ENCODE peak calls at places on chromosomes 5 and 9, in six cellular contexts. T is A549, L is stomach, K is uterus, B is NB4, W is IMR-90. H is an unnamed sample.

GRCh38 chr5:111691914-111692313 is 65.1 kb downstream of the NREP start:
- DNase-seq in K (no peak), B (no peak), L (no peak), T (no peak), W (no peak), H (no peak)

GRCh38 chr9:8241201-8241600 is 441.6 kb upstream of the DMAC1 start:
- DNase-seq in L (no peak), B (peak; percentile 11), T (no peak), W (no peak), K (no peak), H (no peak)

GRCh38 chr9:96449522-96449843 is 486 bp upstream of the HABP4 start:
- DNase-seq in T (no peak), W (no peak), L (no peak), B (no peak), K (no peak), H (no peak)

GRCh38 chr5:95761771-95762680 is 30.9 kb downstream of the RHOBTB3 start:
- DNase-seq in L (no peak), T (no peak), B (no peak), W (peak; percentile 94), K (no peak), H (no peak)

GRCh38 chr5:88290801-88291200 is 22.2 kb upstream of the TMEM161B start:
- DNase-seq in L (no peak), W (peak; percentile 72), T (no peak), K (no peak), B (no peak), H (no peak)

GRCh38 chr9:95091971-95092320 is 225.6 kb downstream of the FANCC start:
- DNase-seq in K (no peak), W (peak; percentile 44), B (peak; percentile 24), T (no peak), L (no peak), H (no peak)

GRCh38 chr5:79561525-79561893 is 47.6 kb upstream of the HOMER1 start:
- DNase-seq in B (no peak), L (no peak), K (no peak), T (no peak), W (no peak), H (no peak)

GRCh38 chr9:93253633-93254032 is 69.7 kb downstream of the WNK2 start:
- DNase-seq in B (no peak), L (no peak), K (no peak), W (no peak), T (no peak), H (no peak)

GRCh38 chr9:107999890-108000289 is 510.3 kb upstream of the KLF4 start:
- DNase-seq in K (no peak), T (no peak), B (no peak), L (no peak), W (no peak), H (no peak)

GRCh38 chr9:137114613-137115393 is at the start of gene DPP7:
- DNase-seq in K (no peak), T (peak; percentile 76), W (peak; percentile 16), B (peak; percentile 69), L (peak; percentile 76), H (peak; percentile 67)
- TF ChIP-seq POLR2A in K (peak; percentile 25), T (peak; percentile 65), W (no peak), B (peak; percentile 26), L (no peak), H (peak; percentile 52)

DNA sequence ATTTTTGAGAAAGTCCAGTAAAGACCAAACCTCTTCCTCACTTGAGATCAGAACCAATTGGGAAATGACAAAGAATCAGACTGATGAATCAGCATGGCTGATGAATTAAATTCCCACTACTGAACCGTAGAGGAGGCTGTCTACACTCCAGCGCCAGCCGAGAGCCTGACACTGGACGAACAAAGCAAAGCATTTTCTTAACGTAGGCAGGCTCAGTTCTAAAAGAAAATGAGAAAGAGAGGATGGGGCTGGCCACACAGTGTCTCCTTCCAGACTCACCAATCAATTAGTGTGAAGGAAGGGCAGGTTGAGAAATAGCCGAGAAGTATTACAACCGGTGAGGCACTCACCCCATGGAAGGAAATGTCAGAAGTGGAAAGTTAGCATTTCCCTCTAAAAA is 49.4 kb downstream of the ITGA1 start:
- DNase-seq in K (peak; percentile 46), T (no peak), W (peak; percentile 73), L (no peak), B (no peak), H (no peak)
- TF ChIP-seq CTCF in K (peak; percentile 12), T (no peak), W (peak; percentile 34), L (no peak), B (no peak), H (no peak)

DNA sequence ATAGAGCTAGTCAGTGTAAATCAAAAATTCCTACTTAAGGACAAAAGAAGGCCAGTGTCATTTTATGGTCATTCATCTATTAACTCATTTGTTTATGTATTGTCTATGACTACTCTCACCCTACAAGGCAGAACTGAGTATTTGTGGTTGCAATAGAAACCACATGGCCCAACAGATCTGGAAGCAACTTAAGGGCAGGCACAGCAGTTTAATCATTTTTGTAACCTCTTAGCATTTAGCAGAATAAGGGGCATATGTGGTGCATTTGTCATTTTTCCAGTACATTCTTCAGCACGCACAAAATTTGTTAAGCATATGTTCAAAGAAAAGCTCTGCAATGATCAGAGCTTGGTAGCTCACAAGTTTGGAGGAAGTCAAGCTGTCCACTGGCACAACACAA is 1.1 kb downstream of the FKBP15 start:
- DNase-seq in K (no peak), B (peak; percentile 63), W (peak; percentile 84), L (no peak), T (no peak), H (no peak)
- TF ChIP-seq POLR2A in K (no peak), B (no peak), W (no peak), L (no peak), T (no peak), H (no peak)

GRCh38 chr9:69153707-69154521 is 20.2 kb upstream of the TJP2 start:
- DNase-seq in L (no peak), B (no peak), T (no peak), W (no peak), K (no peak), H (no peak)

GRCh38 chr9:69158471-69158870 is 15.6 kb upstream of the TJP2 start:
- DNase-seq in B (no peak), L (no peak), W (no peak), K (no peak), T (no peak), H (no peak)

GRCh38 chr9:69155341-69156030 is 18.6 kb upstream of the TJP2 start:
- DNase-seq in K (no peak), L (no peak), B (no peak), T (no peak), W (no peak), H (no peak)

GRCh38 chr9:69157751-69158466 is 16.2 kb upstream of the TJP2 start:
- DNase-seq in K (no peak), W (peak; percentile 84), L (no peak), T (no peak), B (no peak), H (no peak)
- TF ChIP-seq CTCF in K (peak; percentile 14), W (peak; percentile 29), L (no peak), T (peak; percentile 32), B (peak; percentile 21), H (no peak)

GRCh38 chr9:99105152-99106043 is 485 bp downstream of the TGFBR1 start:
- DNase-seq in W (peak; percentile 73), B (peak; percentile 74), K (peak; percentile 65), L (peak; percentile 82), T (peak; percentile 69), H (peak; percentile 69)
- TF ChIP-seq POLR2A in W (peak; percentile 74), B (no peak), K (no peak), L (no peak), T (peak; percentile 63), H (no peak)

GRCh38 chr5:62562867-62563266 is 15.8 kb upstream of the LRRC70 start:
- DNase-seq in B (no peak), K (no peak), L (no peak), T (no peak), W (no peak), H (no peak)
- TF ChIP-seq CTCF in B (no peak), K (no peak), L (no peak), T (no peak), W (no peak), H (no peak)

GRCh38 chr5:177332896-177333260 is 18.6 kb downstream of the LMAN2 start:
- DNase-seq in T (no peak), L (no peak), B (no peak), K (no peak), W (no peak), H (no peak)

GRCh38 chr5:177329883-177330282 is 18.2 kb upstream of the MXD3 start:
- DNase-seq in B (no peak), W (no peak), K (no peak), T (no peak), L (no peak), H (no peak)

GRCh38 chr5:177332031-177332895 is 19.2 kb downstream of the LMAN2 start:
- DNase-seq in T (no peak), W (no peak), B (no peak), K (no peak), L (no peak), H (no peak)

GRCh38 chr5:177333420-177334154 is 17.9 kb downstream of the LMAN2 start:
- DNase-seq in T (no peak), K (no peak), L (no peak), W (no peak), B (no peak), H (no peak)

DNA sequence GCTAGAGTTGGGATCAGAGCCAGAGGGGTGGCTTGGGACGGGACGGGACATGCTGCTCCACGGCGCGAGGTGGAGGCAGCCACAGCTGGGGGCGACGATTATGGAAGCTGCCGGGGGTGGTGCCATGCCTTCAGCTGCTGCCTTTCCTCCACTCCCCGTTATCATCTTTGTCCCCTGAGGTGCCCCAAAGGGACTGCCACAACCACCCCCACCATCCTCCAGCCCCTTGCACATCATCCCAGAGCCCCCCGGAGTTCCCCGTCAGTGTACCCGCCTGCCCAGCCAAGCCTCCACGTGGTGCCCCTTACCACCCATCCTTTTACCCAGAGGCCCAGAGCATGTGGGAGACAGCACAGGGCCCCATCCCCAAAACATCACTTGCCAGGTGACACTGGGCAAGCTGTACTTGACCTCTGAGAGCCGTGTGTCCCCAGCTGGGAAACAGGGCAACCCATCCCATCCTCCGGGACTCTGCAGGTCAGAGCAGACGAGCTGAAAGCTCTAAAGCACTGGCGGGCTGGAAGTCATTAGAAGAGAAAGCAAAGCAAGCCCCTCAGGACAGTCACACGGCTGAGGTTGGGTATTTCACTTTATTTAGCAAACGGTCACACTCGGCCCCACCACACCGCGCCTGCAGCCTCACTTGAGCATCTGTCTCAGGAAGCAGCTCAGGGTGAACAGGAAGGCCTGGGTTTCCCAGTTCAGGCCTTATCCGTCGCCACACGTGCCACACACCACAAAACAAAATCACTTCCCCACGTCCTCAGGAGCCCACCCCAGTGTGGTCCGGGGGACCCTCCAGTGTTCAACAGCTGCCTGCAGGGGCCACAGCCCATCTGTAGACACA is 19.5 kb upstream of the MXD3 start:
- DNase-seq in W (no peak), T (no peak), K (no peak), B (no peak), L (no peak), H (no peak)
- TF ChIP-seq POLR2A in W (no peak), T (no peak), K (no peak), B (no peak), L (no peak), H (no peak)

H was measured in gastrocnemius medialis.